ENCODE peak calls at places on chromosome 20, in eight cellular contexts. C, N, V, X, H, Y, R and M are unnamed samples.

GRCh38 chr20:13149371-13149770 is 71.7 kb upstream of the ISM1 start:
- DNase-seq in C (no peak), N (no peak), V (no peak), X (no peak), H (no peak), Y (no peak), R (no peak), M (no peak)

GRCh38 chr20:35700625-35701148 is 1.5 kb downstream of the ROMO1 start:
- DNase-seq in C (peak), N (no peak), V (no peak), X (no peak), H (no peak), Y (no peak), R (no peak), M (no peak)

GRCh38 chr20:33773412-33774089 is 37.6 kb upstream of the CHMP4B start:
- DNase-seq in C (no peak), N (no peak), V (no peak), X (no peak), H (no peak), Y (peak), R (no peak), M (peak)

GRCh38 chr20:51831891-51832675 is 29.8 kb upstream of the SALL4 start:
- DNase-seq in C (no peak), N (no peak), V (no peak), X (no peak), H (no peak), Y (no peak), R (no peak), M (no peak)

GRCh38 chr20:48769111-48769879 is 58.5 kb downstream of the PREX1 start:
- DNase-seq in C (no peak), N (peak), V (peak), X (no peak), H (no peak), Y (no peak), R (peak), M (peak)

GRCh38 chr20:19966840-19967239 is 50.3 kb upstream of the NAA20 start:
- DNase-seq in C (no peak), N (no peak), V (no peak), X (peak), H (no peak), Y (no peak), R (no peak), M (no peak)

GRCh38 chr20:32570401-32571190 is 14.5 kb downstream of the NOL4L start:
- DNase-seq in C (no peak), N (no peak), V (peak), X (no peak), H (no peak), Y (no peak), R (no peak), M (no peak)

GRCh38 chr20:40540163-40540562 is 148.9 kb downstream of the MAFB start:
- DNase-seq in C (no peak), N (no peak), V (no peak), X (no peak), H (no peak), Y (no peak), R (no peak), M (no peak)

GRCh38 chr20:10469599-10469998 is 34.5 kb downstream of the SLX4IP start:
- DNase-seq in C (peak), N (no peak), V (peak), X (no peak), H (peak), Y (peak), R (peak), M (peak)

GRCh38 chr20:57335392-57335791 is 5.8 kb downstream of the SPO11 start:
- DNase-seq in C (peak), N (no peak), V (no peak), X (no peak), H (no peak), Y (no peak), R (no peak), M (no peak)
- TF ChIP-seq CTCF in C (peak), N (no peak), V (no peak), X (no peak), H (no peak), Y (no peak), R (no peak), M (no peak)

GRCh38 chr20:64167676-64168075 is 3.4 kb downstream of the MYT1 start:
- DNase-seq in C (no peak), N (no peak), V (no peak), X (no peak), H (no peak), Y (no peak), R (no peak), M (no peak)
- TF ChIP-seq CTCF in C (no peak), N (no peak), V (no peak), X (no peak), H (no peak), Y (no peak), R (no peak), M (no peak)

GRCh38 chr20:3671986-3672863 is 9.0 kb upstream of the GFRA4 start:
- DNase-seq in C (no peak), N (no peak), V (no peak), X (no peak), H (no peak), Y (no peak), R (no peak), M (no peak)

GRCh38 chr20:3669710-3670367 is 6.6 kb upstream of the GFRA4 start:
- DNase-seq in C (no peak), N (no peak), V (no peak), X (no peak), H (no peak), Y (no peak), R (no peak), M (no peak)

GRCh38 chr20:3672864-3673550 is 8.8 kb downstream of the ADAM33 start:
- DNase-seq in C (no peak), N (no peak), V (no peak), X (no peak), H (no peak), Y (no peak), R (no peak), M (no peak)

GRCh38 chr20:3670945-3671344 is 7.7 kb upstream of the GFRA4 start:
- DNase-seq in C (no peak), N (no peak), V (no peak), X (no peak), H (no peak), Y (no peak), R (no peak), M (no peak)

GRCh38 chr20:3670511-3670910 is 7.3 kb upstream of the GFRA4 start:
- DNase-seq in C (peak), N (no peak), V (no peak), X (no peak), H (no peak), Y (no peak), R (no peak), M (no peak)
- TF ChIP-seq CTCF in C (no peak), N (no peak), V (no peak), X (no peak), H (no peak), Y (no peak), R (no peak), M (no peak)

GRCh38 chr20:25532015-25532751 is 53.1 kb downstream of the NINL start:
- DNase-seq in C (peak), N (no peak), V (no peak), X (no peak), H (no peak), Y (no peak), R (no peak), M (no peak)
- TF ChIP-seq CTCF in C (peak), N (no peak), V (no peak), X (no peak), H (no peak), Y (no peak), R (no peak), M (no peak)

GRCh38 chr20:45100563-45101245 is at the start of gene KCNS1:
- DNase-seq in C (no peak), N (peak), V (peak), X (peak), H (no peak), Y (no peak), R (peak), M (peak)
- TF ChIP-seq CTCF in C (no peak), N (no peak), V (peak), X (no peak), H (no peak), Y (no peak), R (no peak), M (no peak)

DNA sequence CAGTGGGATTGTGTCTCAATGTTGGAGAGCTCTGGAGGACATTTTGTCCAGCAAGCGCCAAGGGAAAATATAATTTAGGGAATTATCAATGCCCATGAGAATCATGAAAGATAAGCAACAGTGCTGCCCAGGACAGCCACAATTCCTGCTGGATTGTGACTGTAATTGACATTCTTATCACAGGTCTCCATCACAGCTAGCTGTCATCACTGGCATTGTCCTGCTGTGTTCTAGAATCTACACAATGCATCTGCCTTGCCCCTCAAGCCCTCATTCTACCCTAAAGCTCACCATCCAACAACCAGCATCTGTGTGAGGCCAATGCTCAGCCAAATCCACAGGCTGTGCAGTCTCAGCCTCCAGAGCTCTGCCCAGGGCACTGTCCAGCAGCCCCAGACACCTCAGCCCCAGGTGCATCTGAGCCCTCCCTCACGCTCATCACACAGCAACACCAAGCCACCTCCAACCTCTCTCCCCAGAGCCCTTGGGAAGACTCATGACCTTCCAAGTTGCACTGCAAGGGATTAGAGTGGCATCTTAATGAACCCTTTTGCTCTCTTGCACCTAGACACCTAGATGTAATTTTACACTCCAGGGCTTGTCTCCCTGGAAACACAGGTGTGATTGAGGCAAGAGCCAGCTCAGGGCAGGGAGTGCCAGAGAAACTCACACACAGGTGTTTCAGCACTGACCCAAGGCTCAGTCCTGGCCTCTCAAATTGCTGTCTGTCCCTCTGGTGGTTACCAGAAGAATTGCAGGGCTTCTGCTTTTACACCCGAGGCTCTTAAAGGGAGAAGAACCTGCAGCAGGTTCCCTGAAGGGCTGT is 85.2 kb upstream of the PHACTR3 start:
- DNase-seq in C (peak), N (no peak), V (peak), X (peak), H (no peak), Y (peak), R (peak), M (peak)
- TF ChIP-seq CTCF in C (peak), N (peak), V (peak), X (peak), H (peak), Y (peak), R (peak), M (peak)

GRCh38 chr20:1338801-1339200 is 9.9 kb upstream of the SDCBP2 start:
- DNase-seq in C (no peak), N (peak), V (no peak), X (no peak), H (no peak), Y (no peak), R (no peak), M (no peak)

GRCh38 chr20:1336699-1337387 is 7.9 kb upstream of the SDCBP2 start:
- DNase-seq in C (no peak), N (peak), V (peak), X (no peak), H (no peak), Y (no peak), R (peak), M (no peak)

GRCh38 chr20:1335961-1336698 is 7.2 kb upstream of the SDCBP2 start:
- DNase-seq in C (no peak), N (peak), V (no peak), X (no peak), H (no peak), Y (no peak), R (no peak), M (no peak)

GRCh38 chr20:1338096-1338495 is 9.2 kb upstream of the SDCBP2 start:
- DNase-seq in C (no peak), N (no peak), V (no peak), X (no peak), H (no peak), Y (no peak), R (no peak), M (no peak)

DNA sequence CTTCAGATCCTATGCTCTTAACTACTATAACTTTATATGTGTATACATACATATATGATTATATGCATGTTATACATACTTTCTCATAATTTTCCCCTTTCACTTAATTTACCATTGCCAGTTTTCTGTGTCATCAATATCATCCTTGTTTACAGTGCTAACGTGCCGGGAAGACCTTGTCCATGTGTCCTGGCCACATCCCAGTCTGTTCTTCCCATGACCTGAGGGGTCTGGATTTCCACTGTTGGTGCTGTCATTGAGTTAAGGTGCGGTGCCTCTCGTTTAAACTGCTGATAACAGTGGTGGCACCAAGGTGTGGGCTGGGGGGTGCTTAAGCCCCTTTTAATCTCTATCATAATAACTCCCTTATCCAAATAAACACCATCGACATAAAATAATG is 8.5 kb upstream of the SDCBP2 start:
- DNase-seq in C (no peak), N (no peak), V (no peak), X (no peak), H (no peak), Y (no peak), R (no peak), M (no peak)
- TF ChIP-seq CTCF in C (no peak), N (no peak), V (no peak), X (no peak), H (no peak), Y (no peak), R (no peak), M (no peak)

GRCh38 chr20:5402903-5403531 is 86.3 kb upstream of the PROKR2 start:
- DNase-seq in C (peak), N (no peak), V (peak), X (no peak), H (no peak), Y (peak), R (peak), M (peak)
- TF ChIP-seq CTCF in C (peak), N (no peak), V (peak), X (no peak), H (no peak), Y (peak), R (no peak), M (peak)